ENCODE peak calls at places on chromosomes 6 and 20, in six cellular contexts. One of them, this sample, is unnamed.

GRCh38 chr20:38245753-38246152 is 14.8 kb downstream of the KIAA1755 start:
- DNase-seq in uterus: peak
- DNase-seq in heart right ventricle: no peak
- DNase-seq in gastrocnemius medialis: peak
- DNase-seq in naive thymus-derived CD4-positive, alpha-beta T cell: no peak
- DNase-seq in small intestine: no peak
- DNase-seq in this sample: no peak

GRCh38 chr6:136424450-136424849 is 125.8 kb downstream of the MAP7 start:
- DNase-seq in uterus: no peak
- DNase-seq in heart right ventricle: no peak
- DNase-seq in gastrocnemius medialis: no peak
- DNase-seq in naive thymus-derived CD4-positive, alpha-beta T cell: no peak
- DNase-seq in small intestine: no peak
- DNase-seq in this sample: no peak

GRCh38 chr6:40484066-40484465 is 103.1 kb downstream of the LRFN2 start:
- DNase-seq in uterus: no peak
- DNase-seq in heart right ventricle: no peak
- DNase-seq in gastrocnemius medialis: no peak
- DNase-seq in naive thymus-derived CD4-positive, alpha-beta T cell: no peak
- DNase-seq in small intestine: no peak
- DNase-seq in this sample: no peak

GRCh38 chr6:42179261-42179955 is 6.2 kb downstream of the GUCA1A start:
- DNase-seq in uterus: no peak
- DNase-seq in heart right ventricle: no peak
- DNase-seq in gastrocnemius medialis: no peak
- DNase-seq in naive thymus-derived CD4-positive, alpha-beta T cell: no peak
- DNase-seq in small intestine: no peak
- DNase-seq in this sample: no peak

GRCh38 chr6:37168163-37168758 is 1.7 kb upstream of the PIM1 start:
- DNase-seq in uterus: no peak
- DNase-seq in heart right ventricle: no peak
- DNase-seq in gastrocnemius medialis: no peak
- DNase-seq in naive thymus-derived CD4-positive, alpha-beta T cell: no peak
- DNase-seq in small intestine: no peak
- DNase-seq in this sample: no peak

GRCh38 chr20:11376998-11377397 is 540.7 kb upstream of the BTBD3 start:
- DNase-seq in uterus: no peak
- DNase-seq in heart right ventricle: no peak
- DNase-seq in gastrocnemius medialis: no peak
- DNase-seq in naive thymus-derived CD4-positive, alpha-beta T cell: no peak
- DNase-seq in small intestine: no peak
- DNase-seq in this sample: no peak

GRCh38 chr6:118902731-118903130 is 8.8 kb downstream of the ASF1A start:
- DNase-seq in uterus: no peak
- DNase-seq in heart right ventricle: no peak
- DNase-seq in gastrocnemius medialis: no peak
- DNase-seq in naive thymus-derived CD4-positive, alpha-beta T cell: no peak
- DNase-seq in small intestine: no peak
- DNase-seq in this sample: no peak

GRCh38 chr6:158154816-158155215 is 13.2 kb downstream of the SERAC1 start:
- DNase-seq in uterus: no peak
- DNase-seq in heart right ventricle: no peak
- DNase-seq in gastrocnemius medialis: no peak
- DNase-seq in naive thymus-derived CD4-positive, alpha-beta T cell: no peak
- DNase-seq in small intestine: no peak
- DNase-seq in this sample: no peak

DNA sequence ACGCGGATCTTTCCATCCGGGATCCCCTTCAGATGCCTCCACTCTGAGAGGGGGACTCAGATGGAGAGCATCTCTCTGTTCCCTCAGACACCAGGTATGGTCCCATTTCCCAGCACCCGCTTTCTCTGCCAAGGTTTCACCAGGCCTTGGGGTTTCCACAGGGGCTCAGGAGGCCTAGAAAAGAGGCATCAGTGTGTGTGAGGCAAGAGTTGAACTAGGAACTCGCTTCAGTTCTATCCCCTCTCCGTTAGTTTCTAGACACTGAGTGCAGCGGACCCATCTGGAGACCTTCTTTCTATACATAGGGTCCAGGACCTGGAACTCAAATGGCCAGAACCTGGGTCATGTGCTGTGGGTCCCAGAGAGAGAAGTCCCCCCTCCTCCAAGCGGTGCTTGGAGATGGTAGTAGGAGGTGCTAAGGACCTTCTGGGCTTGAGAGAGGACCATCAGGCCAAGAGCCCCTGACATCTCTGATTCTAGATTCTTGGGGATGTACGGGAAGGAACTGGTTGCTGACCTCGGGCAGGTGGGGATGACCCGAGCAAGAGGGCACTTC is 2.1 kb downstream of the SLC12A5 start:
- DNase-seq in uterus: no peak
- DNase-seq in heart right ventricle: no peak
- DNase-seq in gastrocnemius medialis: no peak
- DNase-seq in naive thymus-derived CD4-positive, alpha-beta T cell: no peak
- DNase-seq in small intestine: no peak
- DNase-seq in this sample: no peak
- H3K4me3 ChIP-seq in uterus: no peak
- H3K4me3 ChIP-seq in heart right ventricle: no peak
- H3K4me3 ChIP-seq in gastrocnemius medialis: no peak
- H3K4me3 ChIP-seq in naive thymus-derived CD4-positive, alpha-beta T cell: no peak
- H3K4me3 ChIP-seq in small intestine: no peak
- H3K4me3 ChIP-seq in this sample: no peak

GRCh38 chr20:59033093-59033492 is 958 bp upstream of the ATP5F1E start:
- DNase-seq in uterus: no peak
- DNase-seq in heart right ventricle: no peak
- DNase-seq in gastrocnemius medialis: no peak
- DNase-seq in naive thymus-derived CD4-positive, alpha-beta T cell: no peak
- DNase-seq in small intestine: no peak
- DNase-seq in this sample: no peak

GRCh38 chr20:59032713-59033059 is 551 bp upstream of the ATP5F1E start:
- DNase-seq in uterus: no peak
- DNase-seq in heart right ventricle: no peak
- DNase-seq in gastrocnemius medialis: no peak
- DNase-seq in naive thymus-derived CD4-positive, alpha-beta T cell: no peak
- DNase-seq in small intestine: no peak
- DNase-seq in this sample: no peak

GRCh38 chr20:59030911-59031310 is 1.2 kb downstream of the ATP5F1E start:
- DNase-seq in uterus: no peak
- DNase-seq in heart right ventricle: no peak
- DNase-seq in gastrocnemius medialis: no peak
- DNase-seq in naive thymus-derived CD4-positive, alpha-beta T cell: no peak
- DNase-seq in small intestine: no peak
- DNase-seq in this sample: no peak

GRCh38 chr20:59032023-59032712 is at the start of gene ATP5F1E:
- DNase-seq in uterus: peak
- DNase-seq in heart right ventricle: peak
- DNase-seq in gastrocnemius medialis: peak
- DNase-seq in naive thymus-derived CD4-positive, alpha-beta T cell: peak
- DNase-seq in small intestine: peak
- DNase-seq in this sample: peak

GRCh38 chr20:59031326-59032022 is 661 bp downstream of the ATP5F1E start:
- DNase-seq in uterus: no peak
- DNase-seq in heart right ventricle: no peak
- DNase-seq in gastrocnemius medialis: no peak
- DNase-seq in naive thymus-derived CD4-positive, alpha-beta T cell: no peak
- DNase-seq in small intestine: peak
- DNase-seq in this sample: no peak
- H3K27ac ChIP-seq in uterus: peak
- H3K27ac ChIP-seq in heart right ventricle: peak
- H3K27ac ChIP-seq in gastrocnemius medialis: peak
- H3K27ac ChIP-seq in naive thymus-derived CD4-positive, alpha-beta T cell: peak
- H3K27ac ChIP-seq in small intestine: peak
- H3K27ac ChIP-seq in this sample: peak

DNA sequence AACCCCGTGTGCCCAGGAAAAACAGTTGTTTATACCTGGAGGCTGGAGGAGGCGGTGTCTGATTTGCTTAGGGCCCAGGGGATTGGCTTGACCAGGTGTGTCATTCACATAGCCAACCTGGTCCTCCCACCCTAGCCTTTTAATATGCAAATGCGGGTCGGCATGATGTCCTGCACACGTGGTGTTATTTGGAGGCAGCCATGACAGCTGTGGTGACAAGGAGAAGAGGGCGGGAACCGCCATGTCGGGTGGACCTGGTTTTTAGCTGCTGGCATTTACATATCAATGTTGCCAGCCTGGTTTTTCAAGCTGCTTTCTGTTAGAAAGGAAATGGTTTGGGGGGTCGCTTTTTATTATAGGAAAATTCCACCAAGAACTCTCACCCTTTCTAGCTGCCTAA is 291.4 kb upstream of the QKI start:
- DNase-seq in uterus: no peak
- DNase-seq in heart right ventricle: no peak
- DNase-seq in gastrocnemius medialis: no peak
- DNase-seq in naive thymus-derived CD4-positive, alpha-beta T cell: no peak
- DNase-seq in small intestine: no peak
- DNase-seq in this sample: no peak
- H3K4me3 ChIP-seq in uterus: no peak
- H3K4me3 ChIP-seq in heart right ventricle: no peak
- H3K4me3 ChIP-seq in gastrocnemius medialis: no peak
- H3K4me3 ChIP-seq in naive thymus-derived CD4-positive, alpha-beta T cell: no peak
- H3K4me3 ChIP-seq in small intestine: no peak
- H3K4me3 ChIP-seq in this sample: no peak

GRCh38 chr20:47213960-47214359 is 142.5 kb downstream of the ZMYND8 start:
- DNase-seq in uterus: no peak
- DNase-seq in heart right ventricle: no peak
- DNase-seq in gastrocnemius medialis: no peak
- DNase-seq in naive thymus-derived CD4-positive, alpha-beta T cell: no peak
- DNase-seq in small intestine: no peak
- DNase-seq in this sample: no peak

GRCh38 chr20:47210470-47210869 is 146.0 kb downstream of the ZMYND8 start:
- DNase-seq in uterus: no peak
- DNase-seq in heart right ventricle: no peak
- DNase-seq in gastrocnemius medialis: no peak
- DNase-seq in naive thymus-derived CD4-positive, alpha-beta T cell: no peak
- DNase-seq in small intestine: no peak
- DNase-seq in this sample: no peak

GRCh38 chr20:47211036-47211435 is 145.5 kb downstream of the ZMYND8 start:
- DNase-seq in uterus: no peak
- DNase-seq in heart right ventricle: no peak
- DNase-seq in gastrocnemius medialis: no peak
- DNase-seq in naive thymus-derived CD4-positive, alpha-beta T cell: no peak
- DNase-seq in small intestine: no peak
- DNase-seq in this sample: no peak

GRCh38 chr20:47209982-47210381 is 146.5 kb downstream of the ZMYND8 start:
- DNase-seq in uterus: no peak
- DNase-seq in heart right ventricle: no peak
- DNase-seq in gastrocnemius medialis: no peak
- DNase-seq in naive thymus-derived CD4-positive, alpha-beta T cell: no peak
- DNase-seq in small intestine: no peak
- DNase-seq in this sample: no peak

GRCh38 chr20:47212606-47213207 is 143.8 kb downstream of the ZMYND8 start:
- DNase-seq in uterus: no peak
- DNase-seq in heart right ventricle: no peak
- DNase-seq in gastrocnemius medialis: no peak
- DNase-seq in naive thymus-derived CD4-positive, alpha-beta T cell: no peak
- DNase-seq in small intestine: no peak
- DNase-seq in this sample: no peak
- H3K27ac ChIP-seq in uterus: no peak
- H3K27ac ChIP-seq in heart right ventricle: peak
- H3K27ac ChIP-seq in gastrocnemius medialis: no peak
- H3K27ac ChIP-seq in naive thymus-derived CD4-positive, alpha-beta T cell: no peak
- H3K27ac ChIP-seq in small intestine: no peak
- H3K27ac ChIP-seq in this sample: no peak

GRCh38 chr20:62231292-62231691 is 7.0 kb upstream of the OSBPL2 start:
- DNase-seq in uterus: no peak
- DNase-seq in heart right ventricle: no peak
- DNase-seq in gastrocnemius medialis: no peak
- DNase-seq in naive thymus-derived CD4-positive, alpha-beta T cell: no peak
- DNase-seq in small intestine: no peak
- DNase-seq in this sample: no peak
- H3K4me3 ChIP-seq in uterus: no peak
- H3K4me3 ChIP-seq in heart right ventricle: no peak
- H3K4me3 ChIP-seq in gastrocnemius medialis: no peak
- H3K4me3 ChIP-seq in naive thymus-derived CD4-positive, alpha-beta T cell: no peak
- H3K4me3 ChIP-seq in small intestine: no peak
- H3K4me3 ChIP-seq in this sample: no peak

GRCh38 chr20:6622041-6622440 is 145.4 kb upstream of the BMP2 start:
- DNase-seq in uterus: no peak
- DNase-seq in heart right ventricle: no peak
- DNase-seq in gastrocnemius medialis: no peak
- DNase-seq in naive thymus-derived CD4-positive, alpha-beta T cell: no peak
- DNase-seq in small intestine: no peak
- DNase-seq in this sample: no peak

GRCh38 chr20:6626805-6627204 is 140.7 kb upstream of the BMP2 start:
- DNase-seq in uterus: no peak
- DNase-seq in heart right ventricle: no peak
- DNase-seq in gastrocnemius medialis: no peak
- DNase-seq in naive thymus-derived CD4-positive, alpha-beta T cell: no peak
- DNase-seq in small intestine: no peak
- DNase-seq in this sample: no peak

GRCh38 chr20:6629564-6629963 is 137.9 kb upstream of the BMP2 start:
- DNase-seq in uterus: no peak
- DNase-seq in heart right ventricle: no peak
- DNase-seq in gastrocnemius medialis: no peak
- DNase-seq in naive thymus-derived CD4-positive, alpha-beta T cell: no peak
- DNase-seq in small intestine: no peak
- DNase-seq in this sample: no peak

DNA sequence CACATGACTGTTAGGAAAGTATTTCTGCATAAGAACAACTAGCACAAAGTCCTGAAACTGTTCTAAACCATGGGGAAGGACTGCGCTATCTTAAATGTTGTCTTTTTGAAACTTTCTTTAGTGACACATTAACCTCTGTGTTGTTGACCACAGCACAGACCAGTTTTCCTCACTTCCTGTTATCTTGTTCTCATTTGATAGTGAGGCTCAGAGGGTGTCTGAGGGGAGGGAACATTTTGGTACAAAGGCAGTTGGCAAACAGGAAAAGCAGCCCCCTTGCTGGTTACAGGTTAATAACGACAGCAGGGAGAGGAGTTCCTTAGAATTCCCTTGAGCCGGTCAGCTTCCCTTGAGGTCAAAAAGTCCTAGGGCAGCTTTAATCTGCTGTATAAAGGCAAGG is 143.5 kb upstream of the BMP2 start:
- DNase-seq in uterus: no peak
- DNase-seq in heart right ventricle: no peak
- DNase-seq in gastrocnemius medialis: no peak
- DNase-seq in naive thymus-derived CD4-positive, alpha-beta T cell: no peak
- DNase-seq in small intestine: no peak
- DNase-seq in this sample: no peak
- H3K27ac ChIP-seq in uterus: no peak
- H3K27ac ChIP-seq in heart right ventricle: no peak
- H3K27ac ChIP-seq in gastrocnemius medialis: no peak
- H3K27ac ChIP-seq in naive thymus-derived CD4-positive, alpha-beta T cell: no peak
- H3K27ac ChIP-seq in small intestine: no peak
- H3K27ac ChIP-seq in this sample: no peak

DNA sequence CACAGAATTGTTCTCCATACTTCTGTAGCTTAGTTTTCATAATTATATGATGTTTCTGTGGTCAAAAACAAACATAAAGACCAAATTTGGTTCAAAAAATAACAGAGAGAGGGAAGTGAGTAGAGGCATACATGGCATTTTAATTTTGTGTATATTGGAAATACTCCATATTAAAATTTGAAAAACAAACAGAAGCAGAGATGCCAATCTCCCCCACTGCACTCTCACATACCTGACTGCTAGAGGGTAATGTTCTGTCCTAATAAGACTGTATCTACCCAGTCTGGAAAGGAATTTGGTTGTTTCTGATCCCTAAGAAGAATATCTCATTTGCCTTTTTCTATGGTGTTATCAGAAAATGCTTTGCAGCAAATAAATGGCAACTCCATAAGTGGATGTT is 959.0 kb upstream of the FLRT3 start:
- DNase-seq in uterus: no peak
- DNase-seq in heart right ventricle: no peak
- DNase-seq in gastrocnemius medialis: no peak
- DNase-seq in naive thymus-derived CD4-positive, alpha-beta T cell: no peak
- DNase-seq in small intestine: no peak
- DNase-seq in this sample: no peak
- H3K4me3 ChIP-seq in uterus: no peak
- H3K4me3 ChIP-seq in heart right ventricle: no peak
- H3K4me3 ChIP-seq in gastrocnemius medialis: no peak
- H3K4me3 ChIP-seq in naive thymus-derived CD4-positive, alpha-beta T cell: no peak
- H3K4me3 ChIP-seq in small intestine: no peak
- H3K4me3 ChIP-seq in this sample: no peak

This sample was measured in tibial nerve.